ENCODE peak calls at places on chromosomes 5 and 9, in eight cellular contexts. J, V, E, P, A, Z, H and I are unnamed samples.

GRCh38 chr9:76166436-76166959 is 227.7 kb downstream of the RFK start:
- DNase-seq in J (no peak), Z (no peak), H (no peak), P (no peak), V (no peak), A (no peak), E (no peak), I (no peak)

GRCh38 chr9:121122450-121123032 is 47.8 kb downstream of the CNTRL start:
- DNase-seq in Z (no peak), A (no peak), J (no peak), E (no peak), H (no peak), P (no peak), V (no peak), I (no peak)

GRCh38 chr5:95955996-95956899 is 5.4 kb downstream of the ELL2 start:
- DNase-seq in P (peak), J (no peak), H (no peak), V (no peak), E (no peak), Z (peak), A (no peak), I (no peak)

GRCh38 chr9:125683486-125683885 is 23.5 kb downstream of the MAPKAP1 start:
- DNase-seq in J (no peak), V (no peak), Z (peak), H (no peak), P (no peak), E (no peak), A (no peak), I (no peak)

GRCh38 chr5:5191906-5192305 is 51.8 kb downstream of the ADAMTS16 start:
- DNase-seq in P (no peak), H (no peak), J (no peak), V (no peak), E (no peak), A (no peak), Z (no peak), I (no peak)

GRCh38 chr9:35490910-35491465 is 1.1 kb downstream of the RUSC2 start:
- DNase-seq in J (no peak), Z (peak), A (no peak), P (no peak), E (no peak), H (no peak), V (no peak), I (no peak)

GRCh38 chr5:174572591-174572990 is 151.8 kb upstream of the MSX2 start:
- DNase-seq in Z (peak), H (no peak), V (no peak), P (no peak), A (no peak), J (no peak), E (no peak), I (no peak)

GRCh38 chr5:60789541-60789940 is 54.5 kb downstream of the ELOVL7 start:
- DNase-seq in H (no peak), P (no peak), Z (no peak), J (no peak), A (no peak), E (no peak), V (no peak), I (no peak)

GRCh38 chr5:143836161-143836725 is 24.3 kb downstream of the HMHB1 start:
- DNase-seq in H (no peak), J (no peak), A (no peak), V (no peak), E (no peak), Z (no peak), P (no peak), I (no peak)

GRCh38 chr5:22835630-22836029 is 17.5 kb downstream of the CDH12 start:
- DNase-seq in Z (no peak), E (no peak), H (no peak), A (no peak), V (no peak), J (no peak), P (no peak), I (no peak)

GRCh38 chr9:85617271-85617670 is 124.5 kb downstream of the AGTPBP1 start:
- DNase-seq in A (no peak), V (no peak), P (no peak), E (no peak), J (no peak), H (no peak), Z (no peak), I (no peak)

GRCh38 chr9:128412120-128412790 is 8.4 kb upstream of the CERCAM start:
- DNase-seq in H (peak), J (no peak), V (peak), E (no peak), P (peak), Z (peak), A (peak), I (no peak)

GRCh38 chr5:36444582-36444999 is 142.9 kb upstream of the RANBP3L start:
- DNase-seq in E (no peak), Z (peak), H (no peak), V (no peak), A (no peak), P (no peak), J (no peak), I (no peak)

GRCh38 chr5:53877243-53877642 is 316.8 kb downstream of the NDUFS4 start:
- DNase-seq in V (no peak), P (no peak), H (no peak), Z (peak), J (no peak), A (no peak), E (no peak), I (no peak)

GRCh38 chr5:41112486-41113455 is 41.6 kb upstream of the MROH2B start:
- DNase-seq in P (no peak), A (no peak), H (no peak), E (no peak), Z (peak), J (no peak), V (no peak), I (no peak)

GRCh38 chr9:127867356-127868277 is 9.9 kb downstream of the AK1 start:
- DNase-seq in P (no peak), Z (no peak), H (no peak), J (no peak), E (no peak), A (no peak), V (no peak), I (no peak)

GRCh38 chr5:74888117-74888516 is 21.9 kb upstream of the FAM169A start:
- DNase-seq in E (no peak), A (no peak), P (no peak), J (no peak), Z (no peak), V (no peak), H (no peak), I (no peak)

GRCh38 chr9:127712851-127713250 is 2.6 kb downstream of the PTRH1 start:
- DNase-seq in A (no peak), E (no peak), J (no peak), P (no peak), V (no peak), Z (no peak), H (no peak), I (no peak)

GRCh38 chr9:109317311-109317978 is 3.4 kb downstream of the EPB41L4B start:
- DNase-seq in P (no peak), J (no peak), E (no peak), A (no peak), V (no peak), Z (no peak), H (no peak), I (no peak)

DNA sequence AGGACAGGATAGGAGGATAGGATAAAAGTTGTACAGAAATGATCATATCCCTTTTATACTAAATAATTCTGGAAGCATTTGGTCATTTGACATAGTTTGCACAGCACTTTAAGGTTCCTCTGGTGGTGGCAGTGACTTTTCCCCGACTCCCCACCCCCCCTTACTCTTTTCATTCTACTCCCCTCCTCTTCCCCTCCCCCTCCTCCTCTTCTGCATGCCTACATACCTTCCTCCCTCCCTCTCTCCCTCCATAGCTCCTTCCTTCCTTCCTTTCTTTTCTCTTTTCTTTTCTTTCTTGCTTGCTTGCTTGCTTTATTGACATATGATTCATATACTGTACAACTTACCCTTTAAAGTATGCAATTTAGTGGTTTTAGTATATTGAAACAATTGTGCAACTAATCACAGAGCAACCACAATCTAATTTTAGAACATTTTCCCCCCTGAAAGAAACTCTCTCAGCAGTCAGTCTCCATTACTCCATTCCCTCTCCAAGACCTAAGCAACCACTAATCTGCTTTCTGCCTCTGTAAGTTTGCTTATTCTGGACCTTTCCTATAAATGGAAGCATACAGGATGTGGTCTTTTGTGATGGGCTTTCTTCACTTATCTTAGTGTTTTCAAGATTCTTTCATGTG is 159.0 kb downstream of the HACD4 start:
- DNase-seq in A (no peak), V (no peak), H (no peak), E (no peak), P (peak), J (peak), Z (peak), I (no peak)
- H3K27ac ChIP-seq in A (no peak), V (no peak), H (no peak), E (no peak), P (peak), J (no peak), Z (no peak), I (no peak)

GRCh38 chr9:37286530-37287175 is 135.8 kb upstream of the GRHPR start:
- DNase-seq in J (no peak), E (no peak), P (no peak), V (no peak), A (no peak), Z (no peak), H (no peak), I (no peak)
- H3K4me3 ChIP-seq in J (no peak), E (no peak), P (no peak), V (no peak), A (no peak), Z (no peak), H (no peak), I (no peak)

GRCh38 chr5:109580225-109580624 is 109.5 kb upstream of the MAN2A1 start:
- DNase-seq in P (no peak), E (no peak), A (no peak), H (no peak), Z (no peak), V (no peak), J (no peak), I (no peak)
- H3K27ac ChIP-seq in P (no peak), E (no peak), A (no peak), H (no peak), Z (no peak), V (no peak), J (no peak), I (no peak)

GRCh38 chr5:139251695-139252288 is 41.7 kb upstream of the MATR3 start:
- DNase-seq in J (no peak), H (no peak), P (no peak), A (no peak), V (no peak), E (no peak), Z (peak), I (no peak)
- H3K4me3 ChIP-seq in J (no peak), H (no peak), P (no peak), A (no peak), V (no peak), E (no peak), Z (no peak), I (no peak)